ENCODE peak calls at places on chromosomes 7 and 10, in four cellular contexts. One of them, this sample, is unnamed.

GRCh38 chr7:116953727-116954442 is 584 bp downstream of the ST7 start:
- DNase-seq in IMR-90: peak
- DNase-seq in H9: peak
- DNase-seq in H1: peak
- DNase-seq in this sample: peak

GRCh38 chr7:74025146-74025545 is 2.8 kb upstream of the ELN start:
- DNase-seq in IMR-90: no peak
- DNase-seq in H9: no peak
- DNase-seq in H1: no peak
- DNase-seq in this sample: no peak

GRCh38 chr10:132375795-132376297 is 21.2 kb upstream of the PWWP2B start:
- DNase-seq in IMR-90: no peak
- DNase-seq in H9: no peak
- DNase-seq in H1: no peak
- DNase-seq in this sample: no peak

GRCh38 chr10:100858258-100858657 is 54.5 kb upstream of the SLF2 start:
- DNase-seq in IMR-90: no peak
- DNase-seq in H9: no peak
- DNase-seq in H1: no peak
- DNase-seq in this sample: no peak

GRCh38 chr7:101218236-101219130 is 518 bp downstream of the ZNHIT1 start:
- DNase-seq in IMR-90: peak
- DNase-seq in H9: no peak
- DNase-seq in H1: no peak
- DNase-seq in this sample: no peak

GRCh38 chr7:19397917-19398316 is 252.7 kb upstream of the FERD3L start:
- DNase-seq in IMR-90: peak
- DNase-seq in H9: no peak
- DNase-seq in H1: no peak
- DNase-seq in this sample: no peak

GRCh38 chr10:72243822-72244437 is 27.9 kb upstream of the ASCC1 start:
- DNase-seq in IMR-90: peak
- DNase-seq in H9: no peak
- DNase-seq in H1: no peak
- DNase-seq in this sample: no peak

GRCh38 chr7:128302110-128302509 is 41.6 kb downstream of the RBM28 start:
- DNase-seq in IMR-90: no peak
- DNase-seq in H9: no peak
- DNase-seq in H1: no peak
- DNase-seq in this sample: no peak

GRCh38 chr7:113394856-113395255 is 276.5 kb upstream of the SMIM30 start:
- DNase-seq in IMR-90: no peak
- DNase-seq in H9: peak
- DNase-seq in H1: peak
- DNase-seq in this sample: peak

GRCh38 chr7:25857376-25858067 is 294.5 kb upstream of the NFE2L3 start:
- DNase-seq in IMR-90: peak
- DNase-seq in H9: peak
- DNase-seq in H1: no peak
- DNase-seq in this sample: peak

GRCh38 chr7:19984231-19984632 is 210.8 kb upstream of the TMEM196 start:
- DNase-seq in IMR-90: no peak
- DNase-seq in H9: peak
- DNase-seq in H1: no peak
- DNase-seq in this sample: peak

GRCh38 chr10:20091698-20092097 is 275.5 kb downstream of the PLXDC2 start:
- DNase-seq in IMR-90: no peak
- DNase-seq in H9: no peak
- DNase-seq in H1: no peak
- DNase-seq in this sample: no peak

GRCh38 chr10:43843331-43844101 is 194.8 kb upstream of the ZNF32 start:
- DNase-seq in IMR-90: peak
- DNase-seq in H9: no peak
- DNase-seq in H1: no peak
- DNase-seq in this sample: no peak

GRCh38 chr10:125102821-125103220 is 57.5 kb downstream of the CTBP2 start:
- DNase-seq in IMR-90: no peak
- DNase-seq in H9: no peak
- DNase-seq in H1: no peak
- DNase-seq in this sample: no peak

GRCh38 chr7:108406474-108406873 is 49.8 kb downstream of the NRCAM start:
- DNase-seq in IMR-90: peak
- DNase-seq in H9: no peak
- DNase-seq in H1: no peak
- DNase-seq in this sample: no peak

GRCh38 chr7:8442295-8442813 is 8.9 kb downstream of the NXPH1 start:
- DNase-seq in IMR-90: no peak
- DNase-seq in H9: no peak
- DNase-seq in H1: no peak
- DNase-seq in this sample: peak

GRCh38 chr7:148982596-148983219 is 45.6 kb downstream of the PDIA4 start:
- DNase-seq in IMR-90: peak
- DNase-seq in H9: no peak
- DNase-seq in H1: no peak
- DNase-seq in this sample: peak

GRCh38 chr7:5630670-5631069 is 150.8 kb downstream of the RNF216 start:
- DNase-seq in IMR-90: no peak
- DNase-seq in H9: no peak
- DNase-seq in H1: no peak
- DNase-seq in this sample: no peak

GRCh38 chr7:30091431-30092386 is 43.1 kb upstream of the MTURN start:
- DNase-seq in IMR-90: peak
- DNase-seq in H9: no peak
- DNase-seq in H1: no peak
- DNase-seq in this sample: no peak

GRCh38 chr7:36279926-36280315 is 109.7 kb upstream of the ANLN start:
- DNase-seq in IMR-90: no peak
- DNase-seq in H9: no peak
- DNase-seq in H1: no peak
- DNase-seq in this sample: no peak

GRCh38 chr10:7686351-7687171 is 16.6 kb upstream of the ITIH2 start:
- DNase-seq in IMR-90: no peak
- DNase-seq in H9: no peak
- DNase-seq in H1: no peak
- DNase-seq in this sample: no peak

GRCh38 chr7:32461484-32461883 is 28.7 kb downstream of the LSM5 start:
- DNase-seq in IMR-90: no peak
- DNase-seq in H9: no peak
- DNase-seq in H1: no peak
- DNase-seq in this sample: no peak

GRCh38 chr7:54961391-54961790 is 57.4 kb upstream of the EGFR start:
- DNase-seq in IMR-90: no peak
- DNase-seq in H9: no peak
- DNase-seq in H1: no peak
- DNase-seq in this sample: no peak

GRCh38 chr10:45470098-45471012 is 96.3 kb downstream of the ALOX5 start:
- DNase-seq in IMR-90: peak
- DNase-seq in H9: peak
- DNase-seq in H1: no peak
- DNase-seq in this sample: peak

GRCh38 chr10:4678023-4678950 is 147.7 kb upstream of the AKR1E2 start:
- DNase-seq in IMR-90: peak
- DNase-seq in H9: no peak
- DNase-seq in H1: no peak
- DNase-seq in this sample: no peak

GRCh38 chr10:25142465-25142864 is 32.3 kb upstream of the GPR158 start:
- DNase-seq in IMR-90: peak
- DNase-seq in H9: no peak
- DNase-seq in H1: no peak
- DNase-seq in this sample: no peak

DNA sequence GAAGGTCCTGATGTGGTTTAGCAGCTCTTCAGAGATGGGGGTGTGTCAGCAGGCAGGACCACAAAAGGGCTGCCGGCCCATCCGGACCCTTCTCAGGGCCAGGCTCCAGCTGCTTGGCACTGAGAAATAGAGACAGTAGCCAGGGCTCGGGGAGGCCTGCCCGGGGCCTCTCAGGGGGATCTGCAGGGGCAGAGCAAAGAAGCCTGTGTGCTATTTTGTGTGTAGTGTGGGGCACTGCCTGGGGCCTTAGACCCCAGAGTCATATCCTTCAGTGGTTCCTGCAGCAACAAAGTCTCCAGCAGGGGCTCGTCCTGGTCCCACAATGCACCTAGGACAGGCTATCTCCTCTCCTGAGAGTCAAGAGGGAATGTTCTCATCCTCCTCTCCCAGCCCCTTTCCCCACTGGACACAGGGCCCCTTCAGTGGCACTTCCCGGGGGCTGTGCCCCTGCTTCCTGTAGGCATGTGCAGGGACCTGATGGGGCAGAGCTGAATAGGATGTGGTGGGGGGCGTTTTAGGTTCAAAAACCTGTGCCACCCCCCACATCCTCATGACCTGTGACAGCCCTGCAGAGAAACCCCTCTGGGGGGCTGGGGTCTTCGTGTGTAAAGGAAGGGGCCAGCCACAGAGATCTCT is 159.5 kb upstream of the RHEB start:
- DNase-seq in IMR-90: no peak
- DNase-seq in H9: no peak
- DNase-seq in H1: no peak
- DNase-seq in this sample: no peak
- H3K18ac ChIP-seq in IMR-90: no peak
- H3K18ac ChIP-seq in H9: no peak
- H3K18ac ChIP-seq in H1: no peak
- H3K18ac ChIP-seq in this sample: peak

DNA sequence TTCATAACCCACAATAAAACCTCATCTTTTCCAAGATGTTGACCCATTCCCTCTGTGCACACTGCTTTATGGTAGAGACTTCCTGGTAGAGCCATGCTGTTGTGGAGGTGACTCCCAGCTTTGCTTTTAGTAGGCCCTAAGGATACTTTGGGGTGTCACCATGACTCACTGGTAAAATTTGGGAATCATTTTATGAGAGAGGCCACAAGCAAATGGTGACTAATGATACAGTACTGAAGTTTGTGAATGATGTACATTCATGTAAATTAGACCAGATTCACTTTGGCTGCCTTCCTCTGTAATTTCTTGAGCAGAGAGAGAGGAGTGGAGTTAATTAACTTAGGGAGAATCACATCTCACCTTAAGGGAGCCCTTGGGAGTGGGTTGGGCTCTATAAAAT is 686.5 kb downstream of the LRMDA start:
- DNase-seq in IMR-90: peak
- DNase-seq in H9: no peak
- DNase-seq in H1: no peak
- DNase-seq in this sample: no peak
- H3K9ac ChIP-seq in IMR-90: no peak
- H3K9ac ChIP-seq in H9: no peak
- H3K9ac ChIP-seq in H1: no peak
- H3K9ac ChIP-seq in this sample: no peak

DNA sequence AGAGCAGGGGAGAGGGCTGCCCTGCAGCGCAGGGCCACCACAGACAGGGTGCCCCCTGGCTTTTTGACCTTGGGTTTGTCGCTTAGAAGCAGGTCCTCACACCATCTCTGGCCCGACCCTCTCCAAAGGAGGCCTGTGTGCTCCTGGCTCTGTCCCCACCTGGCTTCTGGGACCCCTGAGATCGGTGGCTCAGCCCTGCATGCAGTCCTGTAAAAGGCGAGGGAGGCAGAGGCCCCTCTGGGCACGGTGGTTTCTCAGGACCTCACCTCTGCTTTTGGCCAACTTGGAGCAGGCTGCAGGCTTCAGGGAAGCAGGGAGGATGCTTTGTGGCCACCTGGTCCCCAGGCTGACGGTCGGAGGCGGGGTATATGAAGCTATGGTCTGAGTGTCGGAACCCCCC is 21.4 kb downstream of the WDR86 start:
- DNase-seq in IMR-90: no peak
- DNase-seq in H9: no peak
- DNase-seq in H1: no peak
- DNase-seq in this sample: no peak
- H3K18ac ChIP-seq in IMR-90: no peak
- H3K18ac ChIP-seq in H9: no peak
- H3K18ac ChIP-seq in H1: no peak
- H3K18ac ChIP-seq in this sample: no peak

GRCh38 chr7:92131093-92131492 is 3.2 kb downstream of the CYP51A1 start:
- DNase-seq in IMR-90: no peak
- DNase-seq in H9: no peak
- DNase-seq in H1: no peak
- DNase-seq in this sample: no peak

GRCh38 chr7:92133737-92134270 is 473 bp downstream of the CYP51A1 start:
- DNase-seq in IMR-90: peak
- DNase-seq in H9: peak
- DNase-seq in H1: peak
- DNase-seq in this sample: peak

GRCh38 chr7:92133133-92133736 is 1.0 kb downstream of the CYP51A1 start:
- DNase-seq in IMR-90: no peak
- DNase-seq in H9: no peak
- DNase-seq in H1: no peak
- DNase-seq in this sample: no peak

GRCh38 chr7:92134271-92135099 is at the start of gene CYP51A1:
- DNase-seq in IMR-90: peak
- DNase-seq in H9: peak
- DNase-seq in H1: peak
- DNase-seq in this sample: peak

DNA sequence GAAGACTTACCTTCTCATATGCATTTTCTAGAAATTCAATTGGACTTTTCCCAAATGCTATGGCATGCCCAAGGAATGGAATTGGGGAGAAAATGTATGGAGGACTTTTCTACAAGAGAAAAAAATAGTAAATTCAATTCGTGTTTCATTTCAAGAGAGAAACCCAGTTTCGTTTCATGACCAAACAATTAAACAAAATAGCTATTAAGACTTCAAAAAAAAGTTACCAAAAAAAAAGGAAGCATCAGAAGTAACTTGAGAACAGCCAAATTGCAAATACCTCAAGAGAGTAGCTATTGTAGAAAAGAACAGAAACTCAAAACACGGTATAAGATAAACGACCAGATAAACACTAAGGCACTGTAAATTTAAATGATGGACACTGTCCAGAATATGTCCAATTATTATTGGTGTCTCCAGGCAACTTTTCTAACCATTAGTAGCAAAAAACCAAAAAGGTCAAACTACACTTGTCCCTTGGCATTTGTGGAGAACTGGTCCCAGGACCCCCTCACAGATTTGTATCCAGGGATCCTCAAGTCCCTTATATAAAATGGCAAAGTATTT is 2.4 kb downstream of the CYP51A1 start:
- DNase-seq in IMR-90: no peak
- DNase-seq in H9: no peak
- DNase-seq in H1: no peak
- DNase-seq in this sample: no peak
- H3K9ac ChIP-seq in IMR-90: no peak
- H3K9ac ChIP-seq in H9: no peak
- H3K9ac ChIP-seq in H1: no peak
- H3K9ac ChIP-seq in this sample: peak

DNA sequence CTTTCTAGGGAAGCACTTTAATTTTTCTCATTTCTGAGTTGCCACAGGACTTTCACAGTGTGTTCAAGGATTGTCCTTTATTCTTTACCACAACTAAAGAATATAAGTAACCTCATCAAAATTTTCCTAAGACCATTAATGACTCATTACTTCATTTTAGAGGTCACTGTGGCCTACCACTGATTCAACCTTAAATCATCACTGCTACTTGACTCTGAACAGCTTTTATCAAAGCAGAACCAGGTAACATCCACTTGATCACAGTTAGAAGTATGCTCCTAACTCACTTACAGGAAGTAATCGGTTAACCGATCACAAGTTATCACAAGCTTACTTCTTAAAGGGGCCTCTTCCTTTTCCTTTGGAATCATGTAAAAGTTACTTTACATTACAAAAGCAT is 39.8 kb upstream of the PDK4 start:
- DNase-seq in IMR-90: no peak
- DNase-seq in H9: no peak
- DNase-seq in H1: no peak
- DNase-seq in this sample: no peak
- H3K18ac ChIP-seq in IMR-90: no peak
- H3K18ac ChIP-seq in H9: no peak
- H3K18ac ChIP-seq in H1: no peak
- H3K18ac ChIP-seq in this sample: no peak

This sample was measured in mesendoderm.